ENCODE peak calls at places on chromosomes 5 and 9, in five cellular contexts. L, M, Y, P and I are unnamed samples. For H3K4me1, the result is how much of the 10 kb centered on the place peaks cover.

GRCh38 chr9:132168347-132168746 is 6.5 kb downstream of the NTNG2 start:
- DNase-seq in Y (no peak), M (no peak), L (no peak), P (no peak), I (no peak)

GRCh38 chr9:81416476-81417298 is 272.7 kb downstream of the TLE1 start:
- DNase-seq in M (no peak), P (no peak), Y (no peak), L (no peak), I (no peak)

GRCh38 chr5:66818935-66819328 is 222.7 kb downstream of the MAST4 start:
- DNase-seq in Y (no peak), M (no peak), P (no peak), L (no peak), I (no peak)

GRCh38 chr5:157511656-157512644 is 51.9 kb downstream of the NIPAL4 start:
- DNase-seq in M (peak), L (peak), P (peak), Y (peak), I (peak)

GRCh38 chr9:86732514-86732913 is 214.8 kb downstream of the GAS1 start:
- DNase-seq in P (no peak), Y (no peak), M (no peak), L (no peak), I (no peak)

GRCh38 chr9:110919609-110920008 is 118.7 kb downstream of the LPAR1 start:
- DNase-seq in Y (no peak), P (no peak), L (no peak), M (no peak), I (no peak)

GRCh38 chr5:150488519-150489357 is 19.2 kb upstream of the NDST1 start:
- DNase-seq in L (peak), M (peak), P (peak), Y (peak), I (no peak)

GRCh38 chr9:26163931-26164330 is 485.7 kb upstream of the TUSC1 start:
- DNase-seq in Y (no peak), P (no peak), M (no peak), L (no peak), I (no peak)

DNA sequence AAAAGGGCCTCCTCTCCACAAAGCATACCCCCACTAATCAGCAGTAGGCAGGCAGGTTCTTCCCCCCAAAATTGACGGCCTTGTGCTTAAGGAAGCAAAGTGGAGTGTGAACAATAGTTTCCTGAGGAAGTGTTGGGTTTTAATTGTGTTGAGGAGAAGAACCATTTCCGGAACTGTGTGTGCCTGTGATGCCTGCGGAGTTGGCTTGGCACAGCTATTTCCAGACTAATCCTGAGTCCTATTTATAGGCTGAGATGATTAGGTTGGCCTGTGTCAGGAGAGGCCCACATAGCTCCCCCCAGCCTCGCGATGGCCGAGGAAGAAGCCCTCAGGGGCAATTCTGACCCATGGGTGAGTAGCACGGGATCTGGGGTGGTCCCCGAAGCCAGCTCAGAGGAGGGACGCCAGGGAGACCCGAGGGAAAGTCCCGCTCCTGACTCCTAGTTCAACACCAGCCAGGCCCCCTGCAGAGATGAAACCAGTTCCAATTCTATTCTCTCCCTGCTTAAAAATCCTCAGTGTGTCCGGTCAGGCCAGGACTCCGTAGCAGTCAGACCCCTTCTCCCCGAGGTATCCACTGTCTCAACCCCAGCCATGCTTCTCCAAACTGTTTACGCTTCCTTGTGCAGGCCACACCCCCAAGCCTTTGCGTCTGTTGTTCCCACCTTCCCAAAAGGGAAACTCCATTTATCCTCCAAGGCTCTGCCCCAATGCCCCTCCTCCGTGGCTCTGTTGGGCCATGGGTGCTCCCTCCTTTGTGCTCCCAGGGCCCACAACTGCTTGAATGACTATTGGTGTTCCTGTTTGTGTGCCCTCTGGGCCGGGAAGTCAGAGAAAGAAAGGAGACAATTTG is 18.1 kb downstream of the GSN start:
- DNase-seq in P (peak), Y (peak), M (peak), L (peak), I (no peak)
- H3K4me1 ChIP-seq in P (under half), Y (half or more), M (half or more), L (half or more), I (under half)

DNA sequence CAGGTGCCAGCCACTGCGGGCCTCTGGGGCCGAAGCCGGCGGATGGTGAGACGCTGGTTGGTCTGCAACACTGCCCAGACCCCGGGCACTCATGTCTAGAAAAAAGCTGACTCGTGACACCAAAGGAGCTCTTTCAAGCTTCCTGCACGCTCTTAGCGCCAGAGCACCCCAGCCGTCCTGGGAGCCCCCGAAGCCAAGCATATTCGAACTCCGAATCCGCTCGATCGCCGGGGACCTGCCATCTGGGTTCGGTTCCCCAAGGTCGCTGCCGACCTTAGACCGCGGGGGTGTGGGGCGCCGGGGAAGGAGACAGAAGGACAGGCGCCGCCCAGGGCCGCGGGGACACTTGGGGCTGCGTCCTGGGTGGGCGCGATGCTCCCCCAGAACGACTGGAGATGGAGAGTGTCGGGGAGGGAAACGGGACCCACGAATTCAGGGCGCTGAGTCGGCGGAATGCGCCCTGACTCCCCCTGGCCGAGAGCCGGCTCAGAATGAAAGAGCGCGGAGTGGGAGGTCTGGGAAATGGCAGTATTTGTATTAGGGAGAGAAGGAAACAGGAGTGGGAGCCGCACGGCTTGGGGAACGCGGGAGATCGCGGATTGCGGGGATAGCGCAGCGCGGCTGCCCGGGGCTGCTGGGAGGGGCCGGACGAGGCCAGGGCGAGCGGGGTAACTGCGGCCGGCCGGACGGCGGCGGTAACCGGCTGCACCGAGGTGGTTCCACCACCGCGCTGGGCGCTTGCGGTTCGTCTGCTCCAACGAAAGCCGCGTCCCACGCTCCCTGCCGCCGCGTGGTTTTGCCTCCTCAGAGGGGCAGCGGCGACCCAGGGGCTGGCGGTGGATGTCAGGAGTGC is 20.1 kb upstream of the MARCHF6 start:
- DNase-seq in Y (no peak), M (peak), L (peak), P (peak), I (peak)
- H3K4me3 ChIP-seq in Y (no peak), M (peak), L (peak), P (peak), I (peak)

GRCh38 chr5:154369682-154370081 is 76.1 kb upstream of the SAP30L start:
- DNase-seq in Y (peak), M (no peak), L (no peak), P (no peak), I (no peak)
- H3K4me1 ChIP-seq in Y (under half), M (under half), L (half or more), P (under half), I (under half)

DNA sequence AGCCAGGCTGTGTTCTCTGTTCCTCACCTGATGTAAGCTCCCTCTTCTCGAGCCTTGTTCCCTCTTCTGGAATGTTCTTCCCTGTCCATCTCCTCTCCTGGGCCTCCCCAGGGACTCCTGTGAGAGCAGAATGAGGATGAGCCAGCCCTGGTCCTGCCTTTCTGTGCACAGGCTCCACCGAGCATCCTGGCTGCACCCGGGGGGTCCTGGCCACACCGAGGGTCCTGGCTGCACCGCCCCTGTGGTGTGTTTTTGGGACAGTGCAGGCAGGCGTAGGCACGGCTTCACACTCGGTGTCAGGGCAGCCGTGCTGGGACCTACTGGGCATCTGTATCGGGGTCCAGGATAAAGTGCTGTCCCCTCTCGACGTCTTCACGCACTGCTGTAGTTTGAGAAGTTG is 17.8 kb downstream of the FBXW5 start:
- DNase-seq in L (no peak), P (no peak), Y (no peak), M (no peak), I (no peak)
- H3K4me3 ChIP-seq in L (no peak), P (no peak), Y (no peak), M (no peak), I (no peak)

GRCh38 chr5:113089653-113090335 is 113.2 kb downstream of the DCP2 start:
- DNase-seq in Y (no peak), P (no peak), L (peak), M (no peak), I (no peak)

GRCh38 chr5:113090336-113091106 is 113.9 kb downstream of the DCP2 start:
- DNase-seq in P (no peak), L (no peak), Y (no peak), M (no peak), I (no peak)

GRCh38 chr5:113093561-113093960 is 117.0 kb downstream of the DCP2 start:
- DNase-seq in L (no peak), P (no peak), M (no peak), Y (no peak), I (no peak)

GRCh38 chr5:113092683-113093082 is 116.1 kb downstream of the DCP2 start:
- DNase-seq in P (no peak), M (no peak), L (no peak), Y (no peak), I (no peak)

GRCh38 chr5:113091622-113092021 is 115.0 kb downstream of the DCP2 start:
- DNase-seq in L (no peak), M (no peak), Y (no peak), P (no peak), I (no peak)
- H3K4me1 ChIP-seq in L (half or more), M (under half), Y (under half), P (under half), I (under half)

DNA sequence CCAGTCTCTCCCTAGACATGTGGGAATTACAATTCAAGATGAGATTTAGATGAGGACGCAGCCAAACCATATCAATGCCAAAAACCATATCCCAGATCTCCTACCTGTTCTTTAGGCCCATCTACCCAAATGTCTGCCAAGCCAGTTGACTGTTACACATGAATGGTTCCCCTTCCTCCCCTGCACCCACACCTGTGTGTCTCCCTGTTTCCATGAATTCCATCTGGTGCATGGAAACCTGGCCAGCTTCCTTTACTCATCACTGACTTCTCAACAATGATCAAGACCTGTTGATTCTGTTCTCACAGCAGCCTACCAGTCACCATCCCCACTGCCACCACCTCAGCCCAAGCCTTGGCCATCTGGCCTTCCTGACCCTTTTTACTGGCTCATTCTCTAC is 222.7 kb downstream of the NR3C1 start:
- DNase-seq in Y (no peak), L (no peak), P (no peak), M (no peak), I (no peak)
- H3K4me3 ChIP-seq in Y (no peak), L (no peak), P (no peak), M (no peak), I (no peak)